ENCODE peak calls at places on chromosomes 11 and 22, in eight cellular contexts. F, U, X, M, P, O, A and N are unnamed samples.

GRCh38 chr11:116657842-116658825 is 114.7 kb downstream of the BUD13 start:
- DNase-seq in F (no peak), U (no peak), X (no peak), M (no peak), P (no peak), O (no peak), A (no peak), N (no peak)

GRCh38 chr22:43163241-43163795 is 12.0 kb downstream of the TSPO start:
- DNase-seq in F (no peak), U (no peak), X (no peak), M (no peak), P (no peak), O (no peak), A (no peak), N (no peak)

GRCh38 chr11:66188580-66188979 is 79.9 kb upstream of the RAB1B start:
- DNase-seq in F (no peak), U (no peak), X (no peak), M (peak), P (no peak), O (no peak), A (no peak), N (no peak)

GRCh38 chr11:76622481-76623094 is 48.0 kb downstream of the LRRC32 start:
- DNase-seq in F (no peak), U (no peak), X (no peak), M (no peak), P (no peak), O (no peak), A (no peak), N (no peak)

GRCh38 chr11:122663764-122664163 is 8.2 kb downstream of the UBASH3B start:
- DNase-seq in F (no peak), U (no peak), X (no peak), M (no peak), P (no peak), O (no peak), A (no peak), N (no peak)

GRCh38 chr22:23218867-23219251 is 38.5 kb downstream of the BCR start:
- DNase-seq in F (no peak), U (no peak), X (no peak), M (peak), P (no peak), O (peak), A (peak), N (no peak)

GRCh38 chr11:10478066-10478465 is 23.0 kb downstream of the AMPD3 start:
- DNase-seq in F (no peak), U (no peak), X (no peak), M (no peak), P (no peak), O (no peak), A (no peak), N (no peak)

GRCh38 chr22:40094449-40094848 is 83.3 kb upstream of the TNRC6B start:
- DNase-seq in F (no peak), U (no peak), X (no peak), M (peak), P (no peak), O (no peak), A (no peak), N (no peak)

GRCh38 chr22:49243335-49243734 is 584.3 kb downstream of the BRD1 start:
- DNase-seq in F (no peak), U (no peak), X (no peak), M (no peak), P (no peak), O (no peak), A (no peak), N (no peak)

GRCh38 chr22:45852826-45853225 is 124.1 kb downstream of the WNT7B start:
- DNase-seq in F (no peak), U (no peak), X (no peak), M (no peak), P (no peak), O (no peak), A (no peak), N (no peak)

GRCh38 chr11:33475999-33476398 is 218.8 kb downstream of the HIPK3 start:
- DNase-seq in F (no peak), U (no peak), X (no peak), M (peak), P (no peak), O (no peak), A (no peak), N (no peak)

GRCh38 chr11:122784325-122785155 is 53.8 kb upstream of the CRTAM start:
- DNase-seq in F (no peak), U (no peak), X (no peak), M (peak), P (no peak), O (no peak), A (no peak), N (no peak)

GRCh38 chr11:2843551-2843950 is 42.0 kb downstream of the CDKN1C start:
- DNase-seq in F (no peak), U (no peak), X (no peak), M (no peak), P (no peak), O (no peak), A (no peak), N (no peak)

GRCh38 chr22:27990879-27991278 is 71.8 kb upstream of the PITPNB start:
- DNase-seq in F (no peak), U (no peak), X (no peak), M (peak), P (no peak), O (peak), A (peak), N (no peak)

GRCh38 chr11:64173616-64174355 is 7.9 kb upstream of the MACROD1 start:
- DNase-seq in F (no peak), U (no peak), X (no peak), M (peak), P (no peak), O (no peak), A (no peak), N (no peak)

GRCh38 chr11:91921974-91922373 is 302.6 kb upstream of the FAT3 start:
- DNase-seq in F (no peak), U (no peak), X (no peak), M (no peak), P (no peak), O (no peak), A (no peak), N (no peak)

GRCh38 chr22:45290410-45290936 is 5.7 kb downstream of the UPK3A start:
- DNase-seq in F (no peak), U (no peak), X (peak), M (peak), P (no peak), O (peak), A (peak), N (no peak)

GRCh38 chr11:132131962-132132361 is 761.5 kb downstream of the NTM start:
- DNase-seq in F (no peak), U (no peak), X (no peak), M (no peak), P (no peak), O (no peak), A (peak), N (no peak)

GRCh38 chr22:23128269-23129108 is 13.3 kb downstream of the RSPH14 start:
- DNase-seq in F (peak), U (peak), X (peak), M (peak), P (peak), O (peak), A (peak), N (peak)

GRCh38 chr11:119134389-119134978 is 13.1 kb downstream of the HINFP start:
- DNase-seq in F (no peak), U (no peak), X (no peak), M (peak), P (no peak), O (no peak), A (peak), N (no peak)

GRCh38 chr11:459511-460220 is 9.6 kb downstream of the PTDSS2 start:
- DNase-seq in F (no peak), U (no peak), X (no peak), M (no peak), P (no peak), O (no peak), A (no peak), N (no peak)

GRCh38 chr11:76209956-76210885 is 3.9 kb upstream of the WNT11 start:
- DNase-seq in F (no peak), U (peak), X (peak), M (peak), P (peak), O (peak), A (peak), N (no peak)

GRCh38 chr11:78061921-78062311 is 1.7 kb upstream of the THRSP start:
- DNase-seq in F (no peak), U (no peak), X (no peak), M (no peak), P (no peak), O (no peak), A (no peak), N (no peak)

GRCh38 chr11:72753341-72754148 is 1.3 kb upstream of the ARAP1 start:
- DNase-seq in F (no peak), U (no peak), X (no peak), M (no peak), P (no peak), O (no peak), A (no peak), N (no peak)

GRCh38 chr11:89355649-89356048 is 135.5 kb downstream of the NOX4 start:
- DNase-seq in F (no peak), U (no peak), X (no peak), M (no peak), P (no peak), O (no peak), A (no peak), N (no peak)

GRCh38 chr22:46366327-46366731 is 30.8 kb downstream of the TRMU start:
- DNase-seq in F (no peak), U (no peak), X (no peak), M (no peak), P (no peak), O (no peak), A (no peak), N (no peak)

GRCh38 chr11:66070604-66071325 is 693 bp downstream of the PACS1 start:
- DNase-seq in F (no peak), U (peak), X (no peak), M (peak), P (peak), O (peak), A (peak), N (no peak)

GRCh38 chr11:76604081-76604601 is 66.4 kb downstream of the LRRC32 start:
- DNase-seq in F (no peak), U (no peak), X (no peak), M (no peak), P (no peak), O (no peak), A (no peak), N (no peak)

GRCh38 chr11:28878025-28878424 is 769.8 kb downstream of the METTL15 start:
- DNase-seq in F (no peak), U (no peak), X (no peak), M (peak), P (no peak), O (no peak), A (no peak), N (no peak)

GRCh38 chr22:35219012-35219411 is 38.3 kb upstream of the HMGXB4 start:
- DNase-seq in F (no peak), U (no peak), X (no peak), M (peak), P (no peak), O (no peak), A (no peak), N (no peak)

GRCh38 chr11:73323464-73323863 is 15.4 kb downstream of the ARHGEF17 start:
- DNase-seq in F (no peak), U (no peak), X (no peak), M (peak), P (no peak), O (peak), A (peak), N (no peak)

GRCh38 chr11:77267910-77268309 is 33.6 kb downstream of the GDPD4 start:
- DNase-seq in F (no peak), U (no peak), X (no peak), M (peak), P (no peak), O (no peak), A (no peak), N (no peak)

GRCh38 chr22:39419911-39420310 is 20.3 kb downstream of the TAB1 start:
- DNase-seq in F (no peak), U (no peak), X (no peak), M (no peak), P (no peak), O (no peak), A (no peak), N (no peak)

GRCh38 chr11:58863697-58864096 is 19.2 kb upstream of the GLYATL2 start:
- DNase-seq in F (no peak), U (no peak), X (no peak), M (no peak), P (no peak), O (no peak), A (no peak), N (no peak)

GRCh38 chr11:67276821-67277230 is 10.6 kb downstream of the GRK2 start:
- DNase-seq in F (no peak), U (peak), X (no peak), M (peak), P (no peak), O (no peak), A (peak), N (no peak)

GRCh38 chr11:111407652-111408051 is 28.6 kb upstream of the POU2AF1 start:
- DNase-seq in F (no peak), U (no peak), X (no peak), M (no peak), P (no peak), O (no peak), A (no peak), N (no peak)